ENCODE peak calls at places on chromosomes 11 and 22, in four cellular contexts. V is globus pallidus; Y is renal cortical epithelial cell; J is CD4-positive, alpha-beta memory T cell. Z is an unnamed sample.

GRCh38 chr22:32204211-32204855 is 540 bp downstream of the RFPL2 start:
- DNase-seq in V (no peak), Y (peak; percentile 55), J (peak; percentile 54), Z (peak; percentile 41)

GRCh38 chr11:57460756-57461749 is 725 bp downstream of the RTN4RL2 start:
- DNase-seq in V (no peak), Y (no peak), J (no peak), Z (peak; percentile 38)

GRCh38 chr22:29840498-29840897 is 2.4 kb upstream of the ASCC2 start:
- DNase-seq in V (no peak), Y (peak; percentile 17), J (no peak), Z (no peak)

GRCh38 chr22:28949788-28950187 is 66.4 kb downstream of the ZNRF3 start:
- DNase-seq in V (no peak), Y (peak; percentile 81), J (no peak), Z (no peak)

GRCh38 chr11:119641991-119642745 is 86.8 kb downstream of the NECTIN1 start:
- DNase-seq in V (no peak), Y (no peak), J (no peak), Z (no peak)

GRCh38 chr11:27087425-27087824 is 46.8 kb downstream of the BBOX1 start:
- DNase-seq in V (no peak), Y (no peak), J (no peak), Z (no peak)

GRCh38 chr11:64449381-64450167 is 90.6 kb downstream of the RPS6KA4 start:
- DNase-seq in V (peak; percentile 30), Y (peak; percentile 16), J (peak; percentile 69), Z (peak; percentile 83)

GRCh38 chr11:35779409-35779808 is 116.8 kb downstream of the TRIM44 start:
- DNase-seq in V (no peak), Y (peak; percentile 73), J (no peak), Z (no peak)

GRCh38 chr11:62786318-62787004 is 741 bp upstream of the TMEM179B start:
- DNase-seq in V (peak; percentile 82), Y (peak; percentile 40), J (peak; percentile 85), Z (peak; percentile 94)

GRCh38 chr11:2041153-2041552 is 43.5 kb upstream of the H19 start:
- DNase-seq in V (no peak), Y (no peak), J (no peak), Z (no peak)

GRCh38 chr11:114172055-114172861 is 112.7 kb downstream of the ZBTB16 start:
- DNase-seq in V (no peak), Y (no peak), J (no peak), Z (no peak)

GRCh38 chr11:120752668-120753067 is 241.1 kb downstream of the GRIK4 start:
- DNase-seq in V (no peak), Y (no peak), J (no peak), Z (no peak)

GRCh38 chr11:86129775-86130540 is 61.1 kb upstream of the PICALM start:
- DNase-seq in V (no peak), Y (no peak), J (no peak), Z (no peak)

GRCh38 chr11:92357344-92357743 is 132.7 kb downstream of the FAT3 start:
- DNase-seq in V (no peak), Y (peak; percentile 99), J (no peak), Z (no peak)

GRCh38 chr11:86068138-86068861 is 584 bp downstream of the PICALM start:
- DNase-seq in V (peak; percentile 53), Y (no peak), J (peak; percentile 70), Z (peak; percentile 72)

GRCh38 chr11:117189191-117189940 is 9.8 kb upstream of the TAGLN start:
- DNase-seq in V (peak; percentile 20), Y (no peak), J (no peak), Z (peak; percentile 83)

Z was measured in B cell.